ENCODE peak calls at places on chromosomes 11 and 22, in seven cellular contexts. Z is AG04449; A is ovary; O is Jurkat, Clone E6-1; M is Caco-2; L is EH; E is osteocyte. G is an unnamed sample.

GRCh38 chr11:118914178-118914918 is 11.4 kb downstream of the BCL9L start:
- DNase-seq in Z (no peak), A (peak), O (peak), M (peak), L (peak), E (no peak), G (peak)

GRCh38 chr11:110755961-110756360 is 43.7 kb upstream of the ARHGAP20 start:
- DNase-seq in Z (no peak), A (no peak), O (no peak), M (no peak), L (peak), E (no peak), G (no peak)

GRCh38 chr11:47768090-47768620 is 1.0 kb upstream of the FNBP4 start:
- DNase-seq in Z (no peak), A (peak), O (peak), M (peak), L (peak), E (no peak), G (peak)

GRCh38 chr11:116928845-116929244 is 91.4 kb upstream of the APOA1 start:
- DNase-seq in Z (no peak), A (no peak), O (no peak), M (no peak), L (no peak), E (no peak), G (no peak)

GRCh38 chr11:113167599-113167998 is 146.8 kb upstream of the TTC12 start:
- DNase-seq in Z (no peak), A (no peak), O (no peak), M (no peak), L (no peak), E (no peak), G (no peak)

GRCh38 chr22:47285981-47286380 is 523.5 kb downstream of the TBC1D22A start:
- DNase-seq in Z (no peak), A (no peak), O (no peak), M (no peak), L (no peak), E (no peak), G (no peak)

GRCh38 chr22:39457546-39458442 is 982 bp downstream of the MGAT3 start:
- DNase-seq in Z (no peak), A (no peak), O (no peak), M (no peak), L (no peak), E (no peak), G (no peak)

GRCh38 chr11:121154473-121154872 is 53.4 kb downstream of the TECTA start:
- DNase-seq in Z (no peak), A (no peak), O (no peak), M (no peak), L (no peak), E (no peak), G (no peak)

GRCh38 chr11:19670030-19670761 is 42.4 kb upstream of the NAV2 start:
- DNase-seq in Z (no peak), A (no peak), O (no peak), M (no peak), L (peak), E (no peak), G (no peak)

GRCh38 chr11:132639986-132640385 is 892.3 kb downstream of the OPCML start:
- DNase-seq in Z (no peak), A (no peak), O (no peak), M (no peak), L (no peak), E (no peak), G (no peak)

GRCh38 chr11:122817121-122817520 is 21.2 kb upstream of the CRTAM start:
- DNase-seq in Z (no peak), A (no peak), O (no peak), M (no peak), L (no peak), E (no peak), G (peak)

GRCh38 chr11:8196749-8197148 is 27.9 kb upstream of the RIC3 start:
- DNase-seq in Z (no peak), A (no peak), O (no peak), M (no peak), L (no peak), E (no peak), G (no peak)

GRCh38 chr11:74672332-74672955 is 58.8 kb downstream of the CHRDL2 start:
- DNase-seq in Z (no peak), A (no peak), O (no peak), M (no peak), L (peak), E (no peak), G (no peak)

GRCh38 chr22:42635531-42635930 is 4.9 kb downstream of the ATP5MGL start:
- DNase-seq in Z (peak), A (no peak), O (no peak), M (no peak), L (peak), E (peak), G (peak)

GRCh38 chr11:104668797-104669463 is 229.3 kb downstream of the CASP12 start:
- DNase-seq in Z (peak), A (no peak), O (peak), M (peak), L (peak), E (no peak), G (no peak)

GRCh38 chr22:48205790-48206189 is 1443.3 kb downstream of the TBC1D22A start:
- DNase-seq in Z (no peak), A (no peak), O (no peak), M (no peak), L (no peak), E (peak), G (no peak)

GRCh38 chr22:40044870-40045834 is 50.4 kb downstream of the FAM83F start:
- DNase-seq in Z (no peak), A (peak), O (peak), M (peak), L (peak), E (peak), G (peak)

GRCh38 chr22:45442120-45442519 is 28.6 kb downstream of the RIBC2 start:
- DNase-seq in Z (no peak), A (no peak), O (no peak), M (peak), L (peak), E (no peak), G (no peak)

GRCh38 chr11:65798882-65799281 is 12.0 kb downstream of the OVOL1 start:
- DNase-seq in Z (no peak), A (no peak), O (no peak), M (no peak), L (no peak), E (no peak), G (no peak)

GRCh38 chr22:36356708-36357694 is 30.8 kb downstream of the MYH9 start:
- DNase-seq in Z (no peak), A (no peak), O (no peak), M (no peak), L (peak), E (no peak), G (no peak)

GRCh38 chr11:111324277-111324720 is 26.0 kb downstream of the POU2AF3 start:
- DNase-seq in Z (no peak), A (no peak), O (no peak), M (no peak), L (peak), E (no peak), G (no peak)

GRCh38 chr11:66459138-66459778 is 7.4 kb upstream of the PELI3 start:
- DNase-seq in Z (no peak), A (no peak), O (no peak), M (peak), L (peak), E (no peak), G (no peak)

GRCh38 chr11:43868852-43869567 is 11.6 kb upstream of the ALKBH3 start:
- DNase-seq in Z (peak), A (no peak), O (peak), M (no peak), L (peak), E (no peak), G (no peak)

GRCh38 chr11:66316849-66317251 is at the start of gene CD248:
- DNase-seq in Z (no peak), A (peak), O (no peak), M (no peak), L (peak), E (no peak), G (no peak)

GRCh38 chr11:20367313-20367948 is 3.9 kb downstream of the HTATIP2 start:
- DNase-seq in Z (peak), A (peak), O (no peak), M (no peak), L (peak), E (no peak), G (peak)

GRCh38 chr11:35752115-35752514 is 89.5 kb downstream of the TRIM44 start:
- DNase-seq in Z (no peak), A (no peak), O (no peak), M (no peak), L (peak), E (no peak), G (no peak)

GRCh38 chr22:41458161-41458728 is 10.2 kb downstream of the PHF5A start:
- DNase-seq in Z (no peak), A (no peak), O (no peak), M (no peak), L (no peak), E (no peak), G (no peak)

GRCh38 chr22:25383892-25384291 is 164.5 kb downstream of the CRYBB2 start:
- DNase-seq in Z (no peak), A (no peak), O (no peak), M (no peak), L (no peak), E (no peak), G (no peak)

GRCh38 chr11:108906329-108906728 is 241.5 kb downstream of the DDX10 start:
- DNase-seq in Z (no peak), A (no peak), O (no peak), M (no peak), L (peak), E (no peak), G (no peak)

GRCh38 chr11:65915821-65916251 is 3.0 kb downstream of the C11orf68 start:
- DNase-seq in Z (peak), A (peak), O (no peak), M (no peak), L (peak), E (peak), G (peak)

GRCh38 chr11:15118431-15118830 is 3.7 kb downstream of the INSC start:
- DNase-seq in Z (no peak), A (no peak), O (no peak), M (no peak), L (no peak), E (no peak), G (no peak)

GRCh38 chr11:130390071-130390758 is 38.2 kb downstream of the ADAMTS8 start:
- DNase-seq in Z (no peak), A (no peak), O (peak), M (peak), L (peak), E (no peak), G (peak)

GRCh38 chr22:31497148-31497938 is 1.0 kb downstream of the SFI1 start:
- DNase-seq in Z (no peak), A (no peak), O (peak), M (no peak), L (no peak), E (no peak), G (no peak)

GRCh38 chr22:31087744-31088215 is 6.7 kb downstream of the SMTN start:
- DNase-seq in Z (no peak), A (peak), O (no peak), M (no peak), L (no peak), E (no peak), G (no peak)

G was measured in Calu3.